ENCODE peak calls at places on chromosomes 12 and 14, in five cellular contexts. One of them, this sample, is unnamed.

GRCh38 chr12:123064885-123065619 is 84.6 kb downstream of the ARL6IP4 start:
- DNase-seq in transverse colon: no peak
- DNase-seq in NCI-H2081: peak
- DNase-seq in Right ventricle myocardium superior: no peak
- DNase-seq in NCI-H1092 treated with DMSO at 0.1 percent for 48 hours: peak
- DNase-seq in this sample: peak

GRCh38 chr14:104689620-104690265 is 325 bp downstream of the INF2 start:
- DNase-seq in transverse colon: peak
- DNase-seq in NCI-H2081: no peak
- DNase-seq in Right ventricle myocardium superior: no peak
- DNase-seq in NCI-H1092 treated with DMSO at 0.1 percent for 48 hours: no peak
- DNase-seq in this sample: no peak

GRCh38 chr12:76158518-76159321 is 74.2 kb upstream of the NAP1L1 start:
- DNase-seq in transverse colon: peak
- DNase-seq in NCI-H2081: no peak
- DNase-seq in Right ventricle myocardium superior: no peak
- DNase-seq in NCI-H1092 treated with DMSO at 0.1 percent for 48 hours: no peak
- DNase-seq in this sample: no peak

GRCh38 chr14:24372701-24373416 is 4.9 kb downstream of the NFATC4 start:
- DNase-seq in transverse colon: no peak
- DNase-seq in NCI-H2081: no peak
- DNase-seq in Right ventricle myocardium superior: peak
- DNase-seq in NCI-H1092 treated with DMSO at 0.1 percent for 48 hours: no peak
- DNase-seq in this sample: no peak

GRCh38 chr12:76762556-76762955 is 1.4 kb upstream of the ZDHHC17 start:
- DNase-seq in transverse colon: no peak
- DNase-seq in NCI-H2081: no peak
- DNase-seq in Right ventricle myocardium superior: no peak
- DNase-seq in NCI-H1092 treated with DMSO at 0.1 percent for 48 hours: no peak
- DNase-seq in this sample: no peak

GRCh38 chr12:89084751-89085150 is 267.6 kb downstream of the DUSP6 start:
- DNase-seq in transverse colon: no peak
- DNase-seq in NCI-H2081: no peak
- DNase-seq in Right ventricle myocardium superior: no peak
- DNase-seq in NCI-H1092 treated with DMSO at 0.1 percent for 48 hours: no peak
- DNase-seq in this sample: no peak

GRCh38 chr14:43765474-43765873 is 741.6 kb downstream of the FSCB start:
- DNase-seq in transverse colon: no peak
- DNase-seq in NCI-H2081: no peak
- DNase-seq in Right ventricle myocardium superior: no peak
- DNase-seq in NCI-H1092 treated with DMSO at 0.1 percent for 48 hours: no peak
- DNase-seq in this sample: no peak

GRCh38 chr14:54488646-54489317 is at the start of gene GMFB:
- DNase-seq in transverse colon: peak
- DNase-seq in NCI-H2081: peak
- DNase-seq in Right ventricle myocardium superior: peak
- DNase-seq in NCI-H1092 treated with DMSO at 0.1 percent for 48 hours: peak
- DNase-seq in this sample: peak

GRCh38 chr12:79648872-79649271 is 41.9 kb downstream of the PAWR start:
- DNase-seq in transverse colon: no peak
- DNase-seq in NCI-H2081: no peak
- DNase-seq in Right ventricle myocardium superior: no peak
- DNase-seq in NCI-H1092 treated with DMSO at 0.1 percent for 48 hours: no peak
- DNase-seq in this sample: no peak

GRCh38 chr12:114013601-114014345 is 47.6 kb upstream of the RBM19 start:
- DNase-seq in transverse colon: no peak
- DNase-seq in NCI-H2081: no peak
- DNase-seq in Right ventricle myocardium superior: no peak
- DNase-seq in NCI-H1092 treated with DMSO at 0.1 percent for 48 hours: peak
- DNase-seq in this sample: peak

GRCh38 chr14:104941508-104942365 is 17.1 kb downstream of the PLD4 start:
- DNase-seq in transverse colon: no peak
- DNase-seq in NCI-H2081: no peak
- DNase-seq in Right ventricle myocardium superior: no peak
- DNase-seq in NCI-H1092 treated with DMSO at 0.1 percent for 48 hours: no peak
- DNase-seq in this sample: no peak

GRCh38 chr14:55198749-55199148 is 7.4 kb upstream of the DLGAP5 start:
- DNase-seq in transverse colon: no peak
- DNase-seq in NCI-H2081: no peak
- DNase-seq in Right ventricle myocardium superior: no peak
- DNase-seq in NCI-H1092 treated with DMSO at 0.1 percent for 48 hours: no peak
- DNase-seq in this sample: no peak

GRCh38 chr14:76948976-76949375 is 79.5 kb downstream of the IRF2BPL start:
- DNase-seq in transverse colon: no peak
- DNase-seq in NCI-H2081: no peak
- DNase-seq in Right ventricle myocardium superior: no peak
- DNase-seq in NCI-H1092 treated with DMSO at 0.1 percent for 48 hours: no peak
- DNase-seq in this sample: no peak

GRCh38 chr12:80364056-80364455 is 80.0 kb upstream of the PTPRQ start:
- DNase-seq in transverse colon: no peak
- DNase-seq in NCI-H2081: no peak
- DNase-seq in Right ventricle myocardium superior: no peak
- DNase-seq in NCI-H1092 treated with DMSO at 0.1 percent for 48 hours: no peak
- DNase-seq in this sample: no peak

GRCh38 chr12:27554421-27555186 is 30.6 kb downstream of the PPFIBP1 start:
- DNase-seq in transverse colon: peak
- DNase-seq in NCI-H2081: peak
- DNase-seq in Right ventricle myocardium superior: peak
- DNase-seq in NCI-H1092 treated with DMSO at 0.1 percent for 48 hours: no peak
- DNase-seq in this sample: no peak

GRCh38 chr14:31792726-31793125 is 231.5 kb downstream of the NUBPL start:
- DNase-seq in transverse colon: no peak
- DNase-seq in NCI-H2081: no peak
- DNase-seq in Right ventricle myocardium superior: no peak
- DNase-seq in NCI-H1092 treated with DMSO at 0.1 percent for 48 hours: no peak
- DNase-seq in this sample: no peak

GRCh38 chr12:8948711-8949524 is 527 bp downstream of the M6PR start:
- DNase-seq in transverse colon: peak
- DNase-seq in NCI-H2081: peak
- DNase-seq in Right ventricle myocardium superior: no peak
- DNase-seq in NCI-H1092 treated with DMSO at 0.1 percent for 48 hours: no peak
- DNase-seq in this sample: no peak

GRCh38 chr12:117261267-117261666 is 71.0 kb upstream of the FBXO21 start:
- DNase-seq in transverse colon: no peak
- DNase-seq in NCI-H2081: no peak
- DNase-seq in Right ventricle myocardium superior: no peak
- DNase-seq in NCI-H1092 treated with DMSO at 0.1 percent for 48 hours: no peak
- DNase-seq in this sample: no peak

GRCh38 chr12:62917939-62918338 is 17.0 kb downstream of the PPM1H start:
- DNase-seq in transverse colon: no peak
- DNase-seq in NCI-H2081: no peak
- DNase-seq in Right ventricle myocardium superior: no peak
- DNase-seq in NCI-H1092 treated with DMSO at 0.1 percent for 48 hours: no peak
- DNase-seq in this sample: no peak

GRCh38 chr12:122422769-122423257 is 344 bp upstream of the CLIP1 start:
- DNase-seq in transverse colon: peak
- DNase-seq in NCI-H2081: peak
- DNase-seq in Right ventricle myocardium superior: no peak
- DNase-seq in NCI-H1092 treated with DMSO at 0.1 percent for 48 hours: peak
- DNase-seq in this sample: no peak

GRCh38 chr14:51131516-51131915 is 36.6 kb upstream of the TRIM9 start:
- DNase-seq in transverse colon: no peak
- DNase-seq in NCI-H2081: no peak
- DNase-seq in Right ventricle myocardium superior: no peak
- DNase-seq in NCI-H1092 treated with DMSO at 0.1 percent for 48 hours: no peak
- DNase-seq in this sample: no peak

GRCh38 chr14:52729925-52730707 is at the start of gene STYX:
- DNase-seq in transverse colon: peak
- DNase-seq in NCI-H2081: peak
- DNase-seq in Right ventricle myocardium superior: peak
- DNase-seq in NCI-H1092 treated with DMSO at 0.1 percent for 48 hours: peak
- DNase-seq in this sample: peak